ENCODE peak calls at places on chromosomes 3 and 15, in six cellular contexts. One of them, this sample, is unnamed.

GRCh38 chr3:162142511-162142910 is 645.9 kb downstream of the OTOL1 start:
- DNase-seq in NCI-H774: no peak
- DNase-seq in NCI-H1092 treated with DMSO at 0.1 percent for 48 hours: no peak
- DNase-seq in activated CD4-positive, alpha-beta T cell treated with anti-CD3 and anti-CD28 coated beads, Interleukin-2, amount 50 U/mL, for 48 hours: no peak
- DNase-seq in A673: no peak
- DNase-seq in endothelial cell: no peak
- DNase-seq in this sample: no peak

GRCh38 chr15:36644156-36644896 is 64.9 kb downstream of the CDIN1 start:
- DNase-seq in NCI-H774: peak
- DNase-seq in NCI-H1092 treated with DMSO at 0.1 percent for 48 hours: no peak
- DNase-seq in activated CD4-positive, alpha-beta T cell treated with anti-CD3 and anti-CD28 coated beads, Interleukin-2, amount 50 U/mL, for 48 hours: no peak
- DNase-seq in A673: no peak
- DNase-seq in endothelial cell: no peak
- DNase-seq in this sample: no peak

GRCh38 chr3:133393691-133394474 is 6.0 kb upstream of the BFSP2 start:
- DNase-seq in NCI-H774: no peak
- DNase-seq in NCI-H1092 treated with DMSO at 0.1 percent for 48 hours: no peak
- DNase-seq in activated CD4-positive, alpha-beta T cell treated with anti-CD3 and anti-CD28 coated beads, Interleukin-2, amount 50 U/mL, for 48 hours: no peak
- DNase-seq in A673: no peak
- DNase-seq in endothelial cell: no peak
- DNase-seq in this sample: no peak

GRCh38 chr3:51703776-51704510 is 2.9 kb upstream of the GRM2 start:
- DNase-seq in NCI-H774: no peak
- DNase-seq in NCI-H1092 treated with DMSO at 0.1 percent for 48 hours: no peak
- DNase-seq in activated CD4-positive, alpha-beta T cell treated with anti-CD3 and anti-CD28 coated beads, Interleukin-2, amount 50 U/mL, for 48 hours: no peak
- DNase-seq in A673: no peak
- DNase-seq in endothelial cell: no peak
- DNase-seq in this sample: no peak

GRCh38 chr3:108346301-108346989 is 50.1 kb downstream of the HHLA2 start:
- DNase-seq in NCI-H774: no peak
- DNase-seq in NCI-H1092 treated with DMSO at 0.1 percent for 48 hours: no peak
- DNase-seq in activated CD4-positive, alpha-beta T cell treated with anti-CD3 and anti-CD28 coated beads, Interleukin-2, amount 50 U/mL, for 48 hours: no peak
- DNase-seq in A673: no peak
- DNase-seq in endothelial cell: no peak
- DNase-seq in this sample: no peak

GRCh38 chr3:78899846-78900245 is 868.0 kb downstream of the ROBO1 start:
- DNase-seq in NCI-H774: no peak
- DNase-seq in NCI-H1092 treated with DMSO at 0.1 percent for 48 hours: no peak
- DNase-seq in activated CD4-positive, alpha-beta T cell treated with anti-CD3 and anti-CD28 coated beads, Interleukin-2, amount 50 U/mL, for 48 hours: no peak
- DNase-seq in A673: no peak
- DNase-seq in endothelial cell: no peak
- DNase-seq in this sample: no peak

GRCh38 chr3:20608054-20608738 is 422.2 kb upstream of the SGO1 start:
- DNase-seq in NCI-H774: no peak
- DNase-seq in NCI-H1092 treated with DMSO at 0.1 percent for 48 hours: no peak
- DNase-seq in activated CD4-positive, alpha-beta T cell treated with anti-CD3 and anti-CD28 coated beads, Interleukin-2, amount 50 U/mL, for 48 hours: no peak
- DNase-seq in A673: no peak
- DNase-seq in endothelial cell: no peak
- DNase-seq in this sample: no peak

GRCh38 chr3:181710581-181711255 is 1.0 kb upstream of the SOX2 start:
- DNase-seq in NCI-H774: peak
- DNase-seq in NCI-H1092 treated with DMSO at 0.1 percent for 48 hours: peak
- DNase-seq in activated CD4-positive, alpha-beta T cell treated with anti-CD3 and anti-CD28 coated beads, Interleukin-2, amount 50 U/mL, for 48 hours: no peak
- DNase-seq in A673: peak
- DNase-seq in endothelial cell: no peak
- DNase-seq in this sample: no peak

GRCh38 chr15:81419304-81419943 is 45.4 kb upstream of the TMC3 start:
- DNase-seq in NCI-H774: no peak
- DNase-seq in NCI-H1092 treated with DMSO at 0.1 percent for 48 hours: no peak
- DNase-seq in activated CD4-positive, alpha-beta T cell treated with anti-CD3 and anti-CD28 coated beads, Interleukin-2, amount 50 U/mL, for 48 hours: no peak
- DNase-seq in A673: peak
- DNase-seq in endothelial cell: no peak
- DNase-seq in this sample: no peak